ENCODE peak calls at places on chromosomes 7 and 10, in five cellular contexts. J is amygdala; P is stimulated activated CD4-positive, alpha-beta T cell treated with anti-CD3 and anti-CD28 coated beads, Interleukin-1b, Interleukin-23, amount 100 ng/mL, for 4 hours; X is SK-N-SH; L is activated T-cell treated with anti-CD3 and anti-CD28 coated beads, Interleukin-2, amount 50 U/mL, for 72 hours. K is an unnamed sample.

GRCh38 chr10:33196377-33196706 is 138.1 kb downstream of the NRP1 start:
- DNase-seq in J (no peak), P (no peak), X (no peak), L (no peak), K (no peak)

GRCh38 chr10:69434169-69434568 is 17.1 kb upstream of the TSPAN15 start:
- DNase-seq in J (no peak), P (no peak), X (no peak), L (no peak), K (no peak)

GRCh38 chr10:113225903-113226302 is 275.9 kb downstream of the TCF7L2 start:
- DNase-seq in J (no peak), P (no peak), X (no peak), L (no peak), K (no peak)

GRCh38 chr10:22316286-22317120 is at the start of gene COMMD3:
- DNase-seq in J (peak), P (peak), X (peak), L (peak), K (peak)

GRCh38 chr7:34365011-34365410 is 293.0 kb upstream of the NPSR1 start:
- DNase-seq in J (no peak), P (no peak), X (no peak), L (no peak), K (no peak)

GRCh38 chr7:45366432-45366831 is 207.7 kb upstream of the ADCY1 start:
- DNase-seq in J (no peak), P (no peak), X (no peak), L (no peak), K (no peak)

GRCh38 chr10:81875680-81876252 is 772 bp downstream of the NRG3 start:
- DNase-seq in J (peak), P (no peak), X (no peak), L (no peak), K (peak)

GRCh38 chr10:114492351-114493037 is 88.2 kb upstream of the AFAP1L2 start:
- DNase-seq in J (no peak), P (no peak), X (no peak), L (peak), K (no peak)

GRCh38 chr10:117353700-117354099 is 21.5 kb downstream of the PDZD8 start:
- DNase-seq in J (no peak), P (no peak), X (no peak), L (no peak), K (no peak)

GRCh38 chr7:27929127-27929526 is 189.2 kb downstream of the TAX1BP1 start:
- DNase-seq in J (no peak), P (no peak), X (no peak), L (no peak), K (no peak)

GRCh38 chr10:27388761-27389399 is 115.2 kb upstream of the RAB18 start:
- DNase-seq in J (no peak), P (no peak), X (no peak), L (no peak), K (no peak)

GRCh38 chr10:3096149-3096548 is 28.8 kb downstream of the PFKP start:
- DNase-seq in J (no peak), P (no peak), X (no peak), L (no peak), K (no peak)

GRCh38 chr10:76582536-76582935 is 1055.1 kb downstream of the KCNMA1 start:
- DNase-seq in J (no peak), P (no peak), X (no peak), L (no peak), K (no peak)

GRCh38 chr7:130943981-130944380 is 210.0 kb upstream of the KLF14 start:
- DNase-seq in J (no peak), P (no peak), X (no peak), L (no peak), K (no peak)

GRCh38 chr7:155183655-155184054 is 113.5 kb downstream of the HTR5A start:
- DNase-seq in J (no peak), P (no peak), X (no peak), L (no peak), K (no peak)

GRCh38 chr10:1155791-1156615 is 99.8 kb downstream of the WDR37 start:
- DNase-seq in J (no peak), P (no peak), X (peak), L (no peak), K (no peak)

GRCh38 chr7:44225566-44226395 is 25.0 kb downstream of the YKT6 start:
- DNase-seq in J (no peak), P (no peak), X (peak), L (no peak), K (no peak)

GRCh38 chr7:156753630-156754029 is 113.1 kb downstream of the RNF32 start:
- DNase-seq in J (no peak), P (no peak), X (no peak), L (no peak), K (no peak)

GRCh38 chr7:44755698-44756627 is 7.3 kb downstream of the ZMIZ2 start:
- DNase-seq in J (no peak), P (no peak), X (no peak), L (no peak), K (peak)

GRCh38 chr7:46864711-46865110 is 717.2 kb downstream of the TNS3 start:
- DNase-seq in J (no peak), P (no peak), X (no peak), L (no peak), K (no peak)

GRCh38 chr7:80134536-80135305 is at the start of gene GNAI1:
- DNase-seq in J (peak), P (peak), X (peak), L (peak), K (peak)

GRCh38 chr10:44310762-44311562 is 73.9 kb downstream of the CXCL12 start:
- DNase-seq in J (peak), P (peak), X (peak), L (peak), K (peak)

GRCh38 chr7:75869776-75870379 is 9.0 kb upstream of the RHBDD2 start:
- DNase-seq in J (no peak), P (no peak), X (no peak), L (peak), K (no peak)

GRCh38 chr7:151485006-151485732 is 34.5 kb downstream of the RHEB start:
- DNase-seq in J (no peak), P (no peak), X (no peak), L (peak), K (no peak)

GRCh38 chr10:45380903-45381610 is 7.0 kb downstream of the ALOX5 start:
- DNase-seq in J (no peak), P (no peak), X (no peak), L (no peak), K (no peak)

GRCh38 chr7:154680894-154681659 is 321.8 kb downstream of the PAXIP1 start:
- DNase-seq in J (no peak), P (no peak), X (no peak), L (no peak), K (no peak)

GRCh38 chr7:80145780-80146422 is 11.3 kb downstream of the GNAI1 start:
- DNase-seq in J (no peak), P (no peak), X (no peak), L (no peak), K (no peak)

GRCh38 chr7:100503350-100503735 is 19.6 kb downstream of the NYAP1 start:
- DNase-seq in J (no peak), P (no peak), X (no peak), L (no peak), K (no peak)

GRCh38 chr10:130395248-130395936 is 259.2 kb downstream of the GLRX3 start:
- DNase-seq in J (no peak), P (no peak), X (no peak), L (no peak), K (no peak)

GRCh38 chr10:50511512-50512213 is 112.1 kb downstream of the SGMS1 start:
- DNase-seq in J (no peak), P (no peak), X (no peak), L (peak), K (no peak)

GRCh38 chr10:58813573-58813972 is 300.9 kb downstream of the BICC1 start:
- DNase-seq in J (no peak), P (no peak), X (no peak), L (no peak), K (no peak)

GRCh38 chr7:82235710-82236109 is 207.9 kb downstream of the CACNA2D1 start:
- DNase-seq in J (no peak), P (no peak), X (no peak), L (no peak), K (no peak)